ENCODE peak calls at places on chromosome 1, in five cellular contexts. Q, L, T, C and Z are unnamed samples. For H3K4me1, the result is how much of the 10 kb centered on the place peaks cover.

GRCh38 chr1:96557336-96557735 is 164.2 kb upstream of the PTBP2 start:
- DNase-seq in L (peak), Q (no peak), C (no peak), T (no peak), Z (no peak)

GRCh38 chr1:10892138-10893065 is 96.0 kb upstream of the CASZ1 start:
- DNase-seq in L (no peak), Q (no peak), C (no peak), T (no peak), Z (no peak)

GRCh38 chr1:67110352-67110751 is 24.4 kb downstream of the C1orf141 start:
- DNase-seq in T (no peak), Q (no peak), L (no peak), C (no peak), Z (no peak)

GRCh38 chr1:164641353-164641730 is 82.4 kb downstream of the PBX1 start:
- DNase-seq in L (peak), T (no peak), C (no peak), Q (no peak), Z (no peak)

GRCh38 chr1:226809785-226810571 is 60.4 kb upstream of the PSEN2 start:
- DNase-seq in T (no peak), C (no peak), Q (no peak), L (peak), Z (peak)

GRCh38 chr1:232554431-232554830 is 75.5 kb downstream of the SIPA1L2 start:
- DNase-seq in L (peak), C (no peak), Q (no peak), T (no peak), Z (no peak)

GRCh38 chr1:2046225-2046917 is 3.8 kb upstream of the PRKCZ start:
- DNase-seq in L (no peak), C (no peak), Q (peak), T (no peak), Z (no peak)

GRCh38 chr1:108113496-108113895 is 86.6 kb downstream of the SLC25A24 start:
- DNase-seq in L (no peak), C (no peak), T (no peak), Q (no peak), Z (no peak)

GRCh38 chr1:172533511-172534116 is 664 bp downstream of the SUCO start:
- DNase-seq in Q (no peak), L (peak), C (peak), T (no peak), Z (peak)

GRCh38 chr1:115499253-115499652 is 142.5 kb upstream of the VANGL1 start:
- DNase-seq in L (no peak), Q (no peak), C (no peak), T (no peak), Z (no peak)

GRCh38 chr1:224881762-224882211 is 47.7 kb upstream of the DNAH14 start:
- DNase-seq in Q (no peak), T (no peak), L (no peak), C (no peak), Z (no peak)

GRCh38 chr1:224879404-224879803 is 50.1 kb upstream of the DNAH14 start:
- DNase-seq in T (no peak), C (no peak), Q (no peak), L (peak), Z (no peak)

GRCh38 chr1:224884428-224884827 is 45.0 kb upstream of the DNAH14 start:
- DNase-seq in T (no peak), Q (no peak), C (no peak), L (peak), Z (no peak)

GRCh38 chr1:224880593-224881307 is 48.7 kb upstream of the DNAH14 start:
- DNase-seq in T (no peak), L (no peak), Q (no peak), C (no peak), Z (no peak)

DNA sequence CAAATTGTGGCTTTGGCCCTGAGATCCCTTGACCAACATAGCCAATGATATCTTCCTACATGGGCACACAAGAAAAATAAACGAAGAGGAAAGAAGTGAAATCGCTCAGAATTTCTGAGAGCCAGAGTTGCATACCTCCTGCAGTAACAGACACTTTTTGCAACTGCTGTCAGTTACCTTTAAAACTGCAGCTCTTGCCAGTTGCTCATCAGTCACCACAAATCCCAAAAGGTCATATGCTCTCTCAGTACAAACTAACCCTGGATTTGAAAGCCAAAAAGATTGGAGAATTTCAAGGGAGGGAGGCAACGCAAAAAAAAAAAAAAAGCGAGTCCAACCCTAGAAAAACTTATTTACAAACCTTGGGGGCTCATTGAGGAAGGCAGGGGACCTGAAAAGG is 47.2 kb upstream of the DNAH14 start:
- DNase-seq in T (no peak), Q (no peak), L (no peak), C (no peak), Z (no peak)
- H3K4me1 ChIP-seq in T (under half), Q (under half), L (under half), C (under half), Z (under half)

GRCh38 chr1:169110691-169111447 is 4.4 kb downstream of the ATP1B1 start:
- DNase-seq in Q (no peak), T (no peak), L (peak), C (no peak), Z (peak)

GRCh38 chr1:169109561-169110134 is 3.2 kb downstream of the ATP1B1 start:
- DNase-seq in C (no peak), Q (peak), L (peak), T (peak), Z (peak)

GRCh38 chr1:169111472-169111871 is 5.0 kb downstream of the ATP1B1 start:
- DNase-seq in T (no peak), C (no peak), Q (no peak), L (no peak), Z (no peak)

GRCh38 chr1:169108897-169109560 is 2.5 kb downstream of the ATP1B1 start:
- DNase-seq in T (peak), C (no peak), L (peak), Q (peak), Z (peak)

GRCh38 chr1:169110265-169110664 is 3.8 kb downstream of the ATP1B1 start:
- DNase-seq in C (no peak), Q (no peak), T (no peak), L (no peak), Z (no peak)
- H3K4me3 ChIP-seq in C (no peak), Q (peak), T (peak), L (no peak), Z (peak)

GRCh38 chr1:234957330-234958065 is 171.1 kb downstream of the TOMM20 start:
- DNase-seq in L (peak), T (no peak), C (no peak), Q (no peak), Z (no peak)

GRCh38 chr1:234956821-234957329 is 171.8 kb downstream of the TOMM20 start:
- DNase-seq in L (no peak), T (no peak), Q (no peak), C (no peak), Z (no peak)

GRCh38 chr1:234960722-234961467 is 167.7 kb downstream of the TOMM20 start:
- DNase-seq in T (no peak), C (no peak), L (peak), Q (no peak), Z (peak)

GRCh38 chr1:234958702-234959649 is 169.7 kb downstream of the TOMM20 start:
- DNase-seq in Q (no peak), L (no peak), T (no peak), C (no peak), Z (no peak)

DNA sequence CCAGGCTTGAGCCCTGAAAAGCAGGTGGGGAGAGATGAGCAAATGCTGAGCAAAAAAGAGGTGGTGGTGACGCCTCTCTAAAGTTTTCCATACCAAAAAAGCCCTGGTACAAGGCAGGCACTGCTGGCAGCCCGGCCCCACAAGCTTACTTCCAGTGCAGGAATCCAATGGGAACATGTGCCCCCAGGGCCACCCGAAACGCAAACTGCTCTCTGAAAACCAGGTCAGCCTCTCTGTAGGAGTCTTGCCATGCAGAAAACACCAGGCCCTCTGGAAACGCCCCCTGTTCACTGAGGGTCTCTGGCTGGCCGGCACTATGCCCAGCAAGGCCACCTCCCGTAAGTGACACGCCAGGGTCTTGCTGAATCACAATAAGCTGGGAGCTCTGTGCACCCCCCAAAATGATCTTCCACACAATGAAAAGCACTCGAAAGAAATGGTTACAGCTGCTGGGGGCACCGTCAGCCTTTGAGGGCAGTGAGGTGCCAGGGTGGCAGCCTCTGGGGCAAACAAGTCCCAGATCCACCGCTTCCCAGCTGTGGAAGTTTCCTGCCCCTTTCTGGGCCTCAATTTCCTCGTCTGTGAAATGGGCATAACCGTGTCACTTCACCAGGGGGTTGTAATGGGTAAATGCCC is 170.5 kb downstream of the TOMM20 start:
- DNase-seq in T (no peak), C (no peak), L (no peak), Q (no peak), Z (no peak)
- H3K4me1 ChIP-seq in T (half or more), C (half or more), L (under half), Q (under half), Z (under half)

GRCh38 chr1:179872558-179872957 is 5.0 kb downstream of the TOR1AIP2 start:
- DNase-seq in T (no peak), L (no peak), Q (no peak), C (no peak), Z (no peak)

GRCh38 chr1:179877586-179878265 is at the start of gene TOR1AIP2:
- DNase-seq in T (peak), L (peak), Q (peak), C (peak), Z (peak)

GRCh38 chr1:179873366-179873978 is 4.1 kb downstream of the TOR1AIP2 start:
- DNase-seq in C (no peak), T (no peak), L (no peak), Q (no peak), Z (no peak)

GRCh38 chr1:179876289-179876715 is 1.3 kb downstream of the TOR1AIP2 start:
- DNase-seq in Q (no peak), T (no peak), L (peak), C (no peak), Z (no peak)

GRCh38 chr1:179875606-179876288 is 1.9 kb downstream of the TOR1AIP2 start:
- DNase-seq in C (no peak), L (no peak), Q (no peak), T (no peak), Z (no peak)
- H3K4me3 ChIP-seq in C (no peak), L (no peak), Q (no peak), T (no peak), Z (peak)

GRCh38 chr1:156104065-156104810 is 10.3 kb upstream of the LMNA start:
- DNase-seq in T (no peak), C (no peak), L (peak), Q (peak), Z (peak)

GRCh38 chr1:156108664-156109241 is 5.8 kb upstream of the LMNA start:
- DNase-seq in Q (no peak), T (no peak), C (no peak), L (no peak), Z (no peak)

GRCh38 chr1:156108057-156108456 is 6.5 kb upstream of the LMNA start:
- DNase-seq in C (no peak), L (no peak), T (no peak), Q (no peak), Z (no peak)

GRCh38 chr1:156104861-156105546 is 9.5 kb upstream of the LMNA start:
- DNase-seq in Q (no peak), L (peak), C (no peak), T (no peak), Z (peak)

DNA sequence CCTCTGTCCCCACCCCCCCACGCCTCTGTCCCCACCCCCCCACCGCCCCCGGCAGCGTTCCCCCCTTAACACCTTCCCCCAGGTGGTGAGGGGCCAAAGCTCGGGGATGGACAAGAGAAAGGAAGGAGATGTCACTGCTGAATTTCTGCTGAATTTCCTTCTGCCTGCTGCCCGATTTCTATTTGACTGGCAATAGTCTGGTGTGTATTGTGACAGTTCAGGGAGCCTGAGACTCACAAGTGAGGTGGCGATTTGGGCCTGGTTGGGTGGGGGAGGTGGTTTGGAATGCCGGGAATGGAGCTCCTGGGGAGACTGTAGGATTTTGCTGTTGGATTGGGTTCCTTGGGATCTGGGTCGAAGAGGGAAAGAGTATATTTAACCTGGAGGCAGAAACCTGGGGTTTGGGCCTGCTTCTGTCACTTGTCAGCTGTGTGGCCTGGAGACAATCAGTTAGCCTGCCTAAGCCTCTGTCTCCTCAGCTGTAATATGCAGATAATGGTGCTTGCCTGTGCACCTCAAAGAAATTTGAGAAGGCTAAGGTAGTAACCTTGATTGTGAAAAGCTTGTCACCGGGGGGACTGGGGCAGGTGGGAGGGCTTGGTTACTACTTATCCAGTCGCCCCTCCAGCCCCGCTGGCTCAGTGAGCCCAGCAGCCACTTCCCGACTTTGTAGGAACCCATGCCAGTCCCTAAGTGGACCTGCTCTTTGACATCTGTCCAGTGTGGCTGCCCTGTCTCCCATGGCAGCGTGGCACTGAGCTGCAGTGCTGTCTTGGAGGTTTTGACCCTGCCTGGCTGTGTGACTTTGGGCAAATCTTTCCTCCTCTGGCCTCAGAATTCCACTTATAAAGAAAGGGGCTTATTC is 7.7 kb upstream of the LMNA start:
- DNase-seq in L (peak), C (no peak), T (no peak), Q (peak), Z (peak)
- H3K4me1 ChIP-seq in L (under half), C (under half), T (under half), Q (under half), Z (half or more)